ENCODE peak calls at places on chromosomes 4 and X, in eight cellular contexts. One of them, this sample, is unnamed.

GRCh38 chr4:39539026-39539690 is 11.9 kb upstream of the UGDH start:
- DNase-seq in NB4: no peak
- DNase-seq in endothelial cell: no peak
- DNase-seq in IMR-90: peak
- DNase-seq in adrenal gland: peak
- DNase-seq in nephron progenitor cell: peak
- DNase-seq in pancreas: no peak
- DNase-seq in GM13976: no peak
- DNase-seq in this sample: no peak

GRCh38 chr4:98653890-98654867 is 4.2 kb downstream of the TSPAN5 start:
- DNase-seq in NB4: no peak
- DNase-seq in endothelial cell: no peak
- DNase-seq in IMR-90: peak
- DNase-seq in adrenal gland: no peak
- DNase-seq in nephron progenitor cell: no peak
- DNase-seq in pancreas: no peak
- DNase-seq in GM13976: no peak
- DNase-seq in this sample: no peak

GRCh38 chrX:104195489-104196084 is 29.3 kb downstream of the FAM199X start:
- DNase-seq in NB4: peak
- DNase-seq in endothelial cell: no peak
- DNase-seq in IMR-90: peak
- DNase-seq in adrenal gland: no peak
- DNase-seq in nephron progenitor cell: no peak
- DNase-seq in pancreas: no peak
- DNase-seq in GM13976: peak
- DNase-seq in this sample: no peak

GRCh38 chr4:40908702-40909362 is 159.1 kb downstream of the NSUN7 start:
- DNase-seq in NB4: peak
- DNase-seq in endothelial cell: peak
- DNase-seq in IMR-90: peak
- DNase-seq in adrenal gland: peak
- DNase-seq in nephron progenitor cell: peak
- DNase-seq in pancreas: peak
- DNase-seq in GM13976: peak
- DNase-seq in this sample: peak

GRCh38 chrX:9163153-9163790 is 129.3 kb upstream of the FAM9B start:
- DNase-seq in NB4: no peak
- DNase-seq in endothelial cell: no peak
- DNase-seq in IMR-90: peak
- DNase-seq in adrenal gland: no peak
- DNase-seq in nephron progenitor cell: no peak
- DNase-seq in pancreas: no peak
- DNase-seq in GM13976: no peak
- DNase-seq in this sample: no peak

GRCh38 chrX:22652596-22652995 is 347.2 kb upstream of the DDX53 start:
- DNase-seq in NB4: peak
- DNase-seq in endothelial cell: no peak
- DNase-seq in IMR-90: peak
- DNase-seq in adrenal gland: peak
- DNase-seq in nephron progenitor cell: peak
- DNase-seq in pancreas: no peak
- DNase-seq in GM13976: no peak
- DNase-seq in this sample: no peak

GRCh38 chrX:148567229-148567628 is 66.8 kb downstream of the AFF2 start:
- DNase-seq in NB4: no peak
- DNase-seq in endothelial cell: no peak
- DNase-seq in IMR-90: peak
- DNase-seq in adrenal gland: no peak
- DNase-seq in nephron progenitor cell: peak
- DNase-seq in pancreas: no peak
- DNase-seq in GM13976: no peak
- DNase-seq in this sample: no peak

GRCh38 chrX:106249706-106250379 is 81.7 kb downstream of the PWWP3B start:
- DNase-seq in NB4: no peak
- DNase-seq in endothelial cell: no peak
- DNase-seq in IMR-90: no peak
- DNase-seq in adrenal gland: peak
- DNase-seq in nephron progenitor cell: no peak
- DNase-seq in pancreas: no peak
- DNase-seq in GM13976: no peak
- DNase-seq in this sample: no peak

GRCh38 chr4:4339504-4340085 is 47.3 kb upstream of the NSG1 start:
- DNase-seq in NB4: no peak
- DNase-seq in endothelial cell: no peak
- DNase-seq in IMR-90: peak
- DNase-seq in adrenal gland: no peak
- DNase-seq in nephron progenitor cell: no peak
- DNase-seq in pancreas: no peak
- DNase-seq in GM13976: no peak
- DNase-seq in this sample: no peak

GRCh38 chrX:130902446-130902782 is 595 bp downstream of the ENOX2 start:
- DNase-seq in NB4: no peak
- DNase-seq in endothelial cell: no peak
- DNase-seq in IMR-90: no peak
- DNase-seq in adrenal gland: no peak
- DNase-seq in nephron progenitor cell: no peak
- DNase-seq in pancreas: no peak
- DNase-seq in GM13976: peak
- DNase-seq in this sample: no peak

DNA sequence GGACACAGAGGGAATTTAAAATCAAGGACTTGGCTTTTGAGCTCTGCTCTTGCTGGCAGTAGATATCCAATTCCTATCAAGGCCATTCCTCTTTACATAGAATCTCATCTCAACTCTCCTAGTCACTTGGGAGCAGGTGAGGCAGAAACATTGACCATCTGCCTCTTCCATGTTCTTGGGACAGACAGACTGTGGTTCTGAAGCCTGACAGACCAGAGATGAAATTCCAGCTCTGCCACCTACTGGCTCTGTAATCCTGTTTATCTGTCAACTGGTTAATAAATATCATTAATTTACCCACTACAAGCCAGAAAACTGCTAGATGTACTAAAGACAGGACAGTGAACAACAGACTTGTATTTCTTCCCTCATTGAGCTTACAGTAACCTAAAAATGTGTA is 300.8 kb downstream of the ADGRL3 start:
- DNase-seq in NB4: no peak
- DNase-seq in endothelial cell: no peak
- DNase-seq in IMR-90: no peak
- DNase-seq in adrenal gland: no peak
- DNase-seq in nephron progenitor cell: no peak
- DNase-seq in pancreas: no peak
- DNase-seq in GM13976: no peak
- DNase-seq in this sample: no peak
- TF ChIP-seq CTCF in NB4: no peak
- TF ChIP-seq CTCF in endothelial cell: no peak
- TF ChIP-seq CTCF in IMR-90: no peak
- TF ChIP-seq CTCF in adrenal gland: peak
- TF ChIP-seq CTCF in nephron progenitor cell: no peak
- TF ChIP-seq CTCF in pancreas: no peak
- TF ChIP-seq CTCF in GM13976: no peak
- TF ChIP-seq CTCF in this sample: no peak

GRCh38 chr4:93879919-93880318 is 51.4 kb downstream of the ATOH1 start:
- DNase-seq in NB4: no peak
- DNase-seq in endothelial cell: no peak
- DNase-seq in IMR-90: no peak
- DNase-seq in adrenal gland: no peak
- DNase-seq in nephron progenitor cell: no peak
- DNase-seq in pancreas: no peak
- DNase-seq in GM13976: peak
- DNase-seq in this sample: no peak
- TF ChIP-seq CTCF in NB4: no peak
- TF ChIP-seq CTCF in endothelial cell: no peak
- TF ChIP-seq CTCF in IMR-90: no peak
- TF ChIP-seq CTCF in adrenal gland: no peak
- TF ChIP-seq CTCF in nephron progenitor cell: no peak
- TF ChIP-seq CTCF in pancreas: no peak
- TF ChIP-seq CTCF in GM13976: no peak
- TF ChIP-seq CTCF in this sample: no peak

GRCh38 chr4:134777626-134778025 is 576.0 kb upstream of the PABPC4L start:
- DNase-seq in NB4: no peak
- DNase-seq in endothelial cell: peak
- DNase-seq in IMR-90: no peak
- DNase-seq in adrenal gland: no peak
- DNase-seq in nephron progenitor cell: no peak
- DNase-seq in pancreas: no peak
- DNase-seq in GM13976: no peak
- DNase-seq in this sample: no peak
- TF ChIP-seq CTCF in NB4: no peak
- TF ChIP-seq CTCF in endothelial cell: no peak
- TF ChIP-seq CTCF in IMR-90: no peak
- TF ChIP-seq CTCF in adrenal gland: no peak
- TF ChIP-seq CTCF in nephron progenitor cell: no peak
- TF ChIP-seq CTCF in pancreas: no peak
- TF ChIP-seq CTCF in GM13976: no peak
- TF ChIP-seq CTCF in this sample: no peak

DNA sequence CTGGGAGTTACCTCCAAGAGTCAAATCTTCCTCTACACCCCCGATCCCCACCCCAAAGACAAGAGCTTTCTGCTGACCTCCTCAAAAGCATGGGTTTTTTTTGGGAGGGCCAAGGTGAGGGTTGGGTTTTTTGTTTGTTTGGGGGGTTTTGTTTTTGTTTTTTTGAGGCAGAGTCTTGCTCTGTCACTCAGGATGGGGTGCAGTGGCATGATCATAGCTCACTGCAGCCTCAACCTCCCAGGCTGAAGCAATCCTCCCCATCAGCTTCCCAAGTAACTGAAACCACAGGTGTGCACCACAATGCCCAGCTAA is 18.7 kb upstream of the WFS1 start:
- DNase-seq in NB4: no peak
- DNase-seq in endothelial cell: no peak
- DNase-seq in IMR-90: no peak
- DNase-seq in adrenal gland: no peak
- DNase-seq in nephron progenitor cell: no peak
- DNase-seq in pancreas: no peak
- DNase-seq in GM13976: no peak
- DNase-seq in this sample: no peak
- TF ChIP-seq CTCF in NB4: no peak
- TF ChIP-seq CTCF in endothelial cell: no peak
- TF ChIP-seq CTCF in IMR-90: no peak
- TF ChIP-seq CTCF in adrenal gland: no peak
- TF ChIP-seq CTCF in nephron progenitor cell: peak
- TF ChIP-seq CTCF in pancreas: no peak
- TF ChIP-seq CTCF in GM13976: no peak
- TF ChIP-seq CTCF in this sample: no peak

GRCh38 chr4:85318415-85318814 is 156.5 kb upstream of the ARHGAP24 start:
- DNase-seq in NB4: no peak
- DNase-seq in endothelial cell: no peak
- DNase-seq in IMR-90: no peak
- DNase-seq in adrenal gland: no peak
- DNase-seq in nephron progenitor cell: no peak
- DNase-seq in pancreas: no peak
- DNase-seq in GM13976: no peak
- DNase-seq in this sample: no peak
- TF ChIP-seq CTCF in NB4: no peak
- TF ChIP-seq CTCF in endothelial cell: no peak
- TF ChIP-seq CTCF in IMR-90: no peak
- TF ChIP-seq CTCF in adrenal gland: no peak
- TF ChIP-seq CTCF in nephron progenitor cell: no peak
- TF ChIP-seq CTCF in pancreas: no peak
- TF ChIP-seq CTCF in GM13976: no peak
- TF ChIP-seq CTCF in this sample: no peak

DNA sequence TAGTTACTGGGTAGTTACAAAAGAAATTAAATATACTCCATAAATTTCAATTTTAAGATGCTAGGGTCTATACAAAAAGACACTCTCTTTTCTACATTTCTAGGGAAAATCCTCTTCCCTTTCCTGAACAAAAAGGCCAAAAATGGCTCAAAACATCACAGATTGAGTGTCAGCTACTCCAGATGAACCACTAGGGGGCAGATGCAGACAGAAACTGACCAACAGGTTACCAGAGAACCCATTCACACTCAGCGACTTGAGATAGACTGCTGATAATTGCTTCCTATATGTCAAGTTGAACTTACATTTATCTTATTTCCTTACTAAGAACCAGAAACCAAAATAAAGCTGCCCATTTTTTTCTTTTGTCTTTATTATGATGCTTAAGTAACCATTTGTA is 83.4 kb upstream of the MID1IP1 start:
- DNase-seq in NB4: peak
- DNase-seq in endothelial cell: peak
- DNase-seq in IMR-90: peak
- DNase-seq in adrenal gland: no peak
- DNase-seq in nephron progenitor cell: no peak
- DNase-seq in pancreas: no peak
- DNase-seq in GM13976: peak
- DNase-seq in this sample: no peak
- TF ChIP-seq CTCF in NB4: peak
- TF ChIP-seq CTCF in endothelial cell: peak
- TF ChIP-seq CTCF in IMR-90: peak
- TF ChIP-seq CTCF in adrenal gland: no peak
- TF ChIP-seq CTCF in nephron progenitor cell: peak
- TF ChIP-seq CTCF in pancreas: peak
- TF ChIP-seq CTCF in GM13976: peak
- TF ChIP-seq CTCF in this sample: no peak

GRCh38 chr4:55435136-55435535 is 39.4 kb downstream of the TMEM165 start:
- DNase-seq in NB4: no peak
- DNase-seq in endothelial cell: peak
- DNase-seq in IMR-90: peak
- DNase-seq in adrenal gland: no peak
- DNase-seq in nephron progenitor cell: no peak
- DNase-seq in pancreas: no peak
- DNase-seq in GM13976: no peak
- DNase-seq in this sample: no peak
- TF ChIP-seq CTCF in NB4: no peak
- TF ChIP-seq CTCF in endothelial cell: peak
- TF ChIP-seq CTCF in IMR-90: peak
- TF ChIP-seq CTCF in adrenal gland: peak
- TF ChIP-seq CTCF in nephron progenitor cell: no peak
- TF ChIP-seq CTCF in pancreas: no peak
- TF ChIP-seq CTCF in GM13976: no peak
- TF ChIP-seq CTCF in this sample: peak

GRCh38 chrX:88612870-88613329 is 134.1 kb upstream of the CPXCR1 start:
- DNase-seq in NB4: no peak
- DNase-seq in endothelial cell: peak
- DNase-seq in IMR-90: no peak
- DNase-seq in adrenal gland: no peak
- DNase-seq in nephron progenitor cell: no peak
- DNase-seq in pancreas: no peak
- DNase-seq in GM13976: no peak
- DNase-seq in this sample: no peak

GRCh38 chrX:88613338-88613737 is 133.7 kb upstream of the CPXCR1 start:
- DNase-seq in NB4: peak
- DNase-seq in endothelial cell: peak
- DNase-seq in IMR-90: no peak
- DNase-seq in adrenal gland: no peak
- DNase-seq in nephron progenitor cell: peak
- DNase-seq in pancreas: no peak
- DNase-seq in GM13976: no peak
- DNase-seq in this sample: no peak
- TF ChIP-seq CTCF in NB4: peak
- TF ChIP-seq CTCF in endothelial cell: peak
- TF ChIP-seq CTCF in IMR-90: peak
- TF ChIP-seq CTCF in adrenal gland: no peak
- TF ChIP-seq CTCF in nephron progenitor cell: peak
- TF ChIP-seq CTCF in pancreas: no peak
- TF ChIP-seq CTCF in GM13976: peak
- TF ChIP-seq CTCF in this sample: no peak

GRCh38 chr4:153131478-153132069 is 72.7 kb upstream of the TRIM2 start:
- DNase-seq in NB4: no peak
- DNase-seq in endothelial cell: no peak
- DNase-seq in IMR-90: no peak
- DNase-seq in adrenal gland: no peak
- DNase-seq in nephron progenitor cell: no peak
- DNase-seq in pancreas: no peak
- DNase-seq in GM13976: no peak
- DNase-seq in this sample: no peak
- TF ChIP-seq CTCF in NB4: no peak
- TF ChIP-seq CTCF in endothelial cell: no peak
- TF ChIP-seq CTCF in IMR-90: peak
- TF ChIP-seq CTCF in adrenal gland: no peak
- TF ChIP-seq CTCF in nephron progenitor cell: no peak
- TF ChIP-seq CTCF in pancreas: no peak
- TF ChIP-seq CTCF in GM13976: no peak
- TF ChIP-seq CTCF in this sample: no peak

This sample was measured in Peyer's patch.